ENCODE peak calls at places on chromosomes 5 and 9, in five cellular contexts. F is activated CD8-positive, alpha-beta memory T cell treated with anti-CD3 and anti-CD28 coated beads for 1 hour; C is NCI-H345; J is naive thymus-derived CD4-positive, alpha-beta T cell; G is sciatic nerve. B is an unnamed sample.

GRCh38 chr5:145944328-145944727 is 8.0 kb downstream of the SH3RF2 start:
- DNase-seq in F (no peak), C (no peak), J (no peak), G (no peak), B (no peak)

GRCh38 chr9:94014066-94014654 is 59.0 kb upstream of the BARX1 start:
- DNase-seq in F (no peak), C (peak), J (no peak), G (no peak), B (no peak)

GRCh38 chr5:142438573-142438972 is 113.8 kb upstream of the SPRY4 start:
- DNase-seq in F (no peak), C (no peak), J (no peak), G (no peak), B (no peak)

GRCh38 chr5:141875795-141876627 is 2.2 kb downstream of the PCDH1 start:
- DNase-seq in F (no peak), C (no peak), J (no peak), G (no peak), B (no peak)

GRCh38 chr5:158207733-158208132 is 348.8 kb upstream of the CLINT1 start:
- DNase-seq in F (no peak), C (no peak), J (no peak), G (no peak), B (no peak)

GRCh38 chr5:38164776-38165399 is 93.5 kb upstream of the EGFLAM start:
- DNase-seq in F (no peak), C (no peak), J (no peak), G (no peak), B (no peak)

GRCh38 chr5:112685929-112686328 is 51.8 kb upstream of the APC start:
- DNase-seq in F (no peak), C (no peak), J (no peak), G (no peak), B (no peak)

GRCh38 chr9:27204578-27204977 is 92.4 kb downstream of the EQTN start:
- DNase-seq in F (no peak), C (no peak), J (no peak), G (no peak), B (no peak)

GRCh38 chr5:172834570-172835245 is 657 bp downstream of the ERGIC1 start:
- DNase-seq in F (no peak), C (no peak), J (no peak), G (peak), B (no peak)

B was measured in Jurkat, Clone E6-1.